ENCODE peak calls at places on chromosomes 2 and 18, in nine cellular contexts. X is chondrocyte; O is activated CD8-positive, alpha-beta T cell treated with anti-CD3 and anti-CD28 coated beads for 36 hours; J is GM12865; W is body of pancreas; M is heart left ventricle; D is natural killer cell; Y is osteocyte; V is foreskin fibroblast. K is an unnamed sample.

GRCh38 chr2:48482313-48482712 is 47.6 kb upstream of the STON1 start:
- DNase-seq in O (no peak), W (no peak), X (no peak), V (peak), J (no peak), M (no peak), Y (no peak), D (no peak), K (no peak)

GRCh38 chr18:46322411-46322891 is 218.3 kb downstream of the HAUS1 start:
- DNase-seq in M (no peak), O (no peak), J (no peak), X (no peak), Y (no peak), D (no peak), W (no peak), V (no peak), K (no peak)

GRCh38 chr18:33744032-33744697 is 166.1 kb downstream of the ASXL3 start:
- DNase-seq in D (no peak), W (no peak), Y (no peak), M (no peak), O (no peak), V (no peak), J (no peak), X (no peak), K (no peak)

GRCh38 chr18:62499263-62499650 is 23.6 kb upstream of the ZCCHC2 start:
- DNase-seq in X (peak), Y (no peak), V (no peak), M (no peak), D (no peak), J (no peak), W (no peak), O (no peak), K (no peak)

GRCh38 chr2:98293003-98293402 is 53.3 kb upstream of the CNGA3 start:
- DNase-seq in D (no peak), X (no peak), Y (no peak), O (no peak), J (no peak), W (no peak), V (peak), M (no peak), K (no peak)

GRCh38 chr2:52079602-52080001 is 1047.7 kb upstream of the NRXN1 start:
- DNase-seq in X (no peak), M (no peak), W (no peak), O (no peak), D (no peak), V (no peak), Y (no peak), J (no peak), K (no peak)

GRCh38 chr2:187869195-187869594 is 315.0 kb upstream of the TFPI start:
- DNase-seq in J (peak), Y (no peak), O (no peak), W (no peak), V (no peak), M (no peak), X (no peak), D (no peak), K (no peak)

GRCh38 chr2:127175406-127175805 is 44.7 kb downstream of the CYP27C1 start:
- DNase-seq in D (no peak), O (no peak), M (peak), X (no peak), Y (no peak), V (peak), W (peak), J (no peak), K (no peak)

GRCh38 chr2:118371500-118371899 is 283.2 kb downstream of the INSIG2 start:
- DNase-seq in V (peak), O (peak), W (peak), D (no peak), X (no peak), Y (no peak), M (no peak), J (peak), K (no peak)

GRCh38 chr2:105574796-105575344 is 169.8 kb upstream of the NCK2 start:
- DNase-seq in W (no peak), J (no peak), V (no peak), M (no peak), D (no peak), Y (no peak), X (no peak), O (no peak), K (no peak)

GRCh38 chr2:12684471-12684936 is 32.2 kb upstream of the TRIB2 start:
- DNase-seq in M (no peak), D (no peak), J (no peak), W (peak), Y (no peak), X (no peak), O (no peak), V (peak), K (no peak)

GRCh38 chr2:128402921-128403670 is 84.4 kb upstream of the HS6ST1 start:
- DNase-seq in J (no peak), M (no peak), D (no peak), Y (no peak), O (no peak), X (peak), V (no peak), W (no peak), K (no peak)

GRCh38 chr2:157304811-157305712 is 20.6 kb downstream of the ERMN start:
- DNase-seq in V (peak), X (no peak), D (no peak), M (no peak), J (peak), Y (no peak), W (no peak), O (no peak), K (no peak)

GRCh38 chr2:191180712-191181111 is 29.9 kb upstream of the STAT4 start:
- DNase-seq in Y (no peak), D (no peak), X (no peak), V (peak), M (no peak), J (no peak), O (peak), W (no peak), K (no peak)

GRCh38 chr2:229090231-229090630 is 180.9 kb downstream of the PID1 start:
- DNase-seq in M (no peak), W (no peak), O (no peak), J (no peak), Y (no peak), X (no peak), V (peak), D (no peak), K (no peak)

GRCh38 chr2:105455488-105455991 is 56.7 kb upstream of the FHL2 start:
- DNase-seq in D (no peak), X (no peak), W (peak), O (no peak), M (no peak), V (peak), Y (peak), J (no peak), K (no peak)

GRCh38 chr2:190759749-190760213 is 110.9 kb downstream of the NAB1 start:
- DNase-seq in X (no peak), O (no peak), Y (no peak), V (peak), J (no peak), D (no peak), M (no peak), W (no peak), K (no peak)

GRCh38 chr2:38592951-38593350 is 9.8 kb downstream of the HNRNPLL start:
- DNase-seq in W (no peak), M (no peak), X (no peak), D (no peak), O (no peak), Y (no peak), J (no peak), V (peak), K (no peak)

GRCh38 chr2:133026536-133027177 is 356.7 kb upstream of the LYPD1 start:
- DNase-seq in J (no peak), D (no peak), Y (no peak), W (no peak), V (no peak), X (no peak), M (no peak), O (no peak), K (no peak)

GRCh38 chr18:75376004-75376403 is 51.5 kb downstream of the SMIM21 start:
- DNase-seq in J (peak), X (no peak), O (peak), D (no peak), M (no peak), W (no peak), V (no peak), Y (no peak), K (no peak)

GRCh38 chr2:190649035-190649797 is at the start of gene NAB1:
- DNase-seq in O (peak), V (peak), W (peak), M (peak), X (peak), D (peak), J (peak), Y (peak), K (peak)

DNA sequence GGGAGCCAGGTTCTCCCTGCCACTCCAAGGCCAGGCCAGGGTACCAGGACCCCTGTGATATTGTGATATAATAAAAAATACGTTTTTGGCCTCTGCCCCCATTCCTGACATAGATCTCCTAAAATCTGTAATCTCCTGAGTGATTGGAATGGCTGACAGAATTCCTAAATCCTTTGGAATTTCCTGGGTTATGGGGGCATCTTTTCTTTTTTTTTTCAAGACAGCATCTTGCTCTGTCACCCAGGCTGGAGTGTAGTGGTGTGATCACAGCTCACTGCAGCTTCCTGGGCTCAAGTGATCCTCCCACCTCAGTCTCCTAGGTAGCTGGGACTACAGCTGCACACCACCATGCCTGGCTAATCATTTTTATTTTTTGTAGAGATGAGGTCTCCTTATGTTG is 26.2 kb upstream of the TUBB6 start:
- DNase-seq in Y (no peak), O (no peak), V (no peak), W (no peak), D (no peak), J (no peak), X (no peak), M (no peak), K (no peak)
- TF ChIP-seq CTCF in Y (no peak), O (no peak), V (no peak), W (no peak), D (no peak), J (no peak), X (no peak), M (no peak), K (no peak)

DNA sequence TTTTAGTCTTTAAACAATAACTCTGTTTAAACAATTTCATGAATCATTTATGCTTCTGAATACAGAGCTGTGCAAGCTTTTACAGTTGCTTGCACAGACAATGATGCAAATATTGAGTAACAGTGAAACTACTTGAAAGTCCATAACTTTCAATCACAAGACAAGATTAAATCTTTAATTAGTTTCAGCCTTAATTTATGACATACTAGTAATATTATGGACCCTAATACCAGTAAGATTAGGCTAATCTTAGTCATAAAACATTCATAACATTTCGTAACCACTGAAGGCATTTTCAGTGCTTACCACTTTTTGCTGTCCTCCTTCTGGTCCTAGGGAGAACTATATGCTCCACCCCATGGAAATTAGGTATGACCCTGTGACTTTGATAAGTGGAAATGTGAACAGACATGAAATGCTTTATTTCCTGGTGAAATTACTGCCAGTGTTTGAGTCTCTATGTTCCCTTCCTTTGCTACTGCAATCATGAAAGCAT is 1.8 kb upstream of the COBLL1 start:
- DNase-seq in O (no peak), M (no peak), J (no peak), Y (no peak), D (no peak), X (no peak), V (peak), W (no peak), K (no peak)
- TF ChIP-seq CTCF in O (no peak), M (no peak), J (no peak), Y (no peak), D (no peak), X (no peak), V (no peak), W (no peak), K (no peak)

DNA sequence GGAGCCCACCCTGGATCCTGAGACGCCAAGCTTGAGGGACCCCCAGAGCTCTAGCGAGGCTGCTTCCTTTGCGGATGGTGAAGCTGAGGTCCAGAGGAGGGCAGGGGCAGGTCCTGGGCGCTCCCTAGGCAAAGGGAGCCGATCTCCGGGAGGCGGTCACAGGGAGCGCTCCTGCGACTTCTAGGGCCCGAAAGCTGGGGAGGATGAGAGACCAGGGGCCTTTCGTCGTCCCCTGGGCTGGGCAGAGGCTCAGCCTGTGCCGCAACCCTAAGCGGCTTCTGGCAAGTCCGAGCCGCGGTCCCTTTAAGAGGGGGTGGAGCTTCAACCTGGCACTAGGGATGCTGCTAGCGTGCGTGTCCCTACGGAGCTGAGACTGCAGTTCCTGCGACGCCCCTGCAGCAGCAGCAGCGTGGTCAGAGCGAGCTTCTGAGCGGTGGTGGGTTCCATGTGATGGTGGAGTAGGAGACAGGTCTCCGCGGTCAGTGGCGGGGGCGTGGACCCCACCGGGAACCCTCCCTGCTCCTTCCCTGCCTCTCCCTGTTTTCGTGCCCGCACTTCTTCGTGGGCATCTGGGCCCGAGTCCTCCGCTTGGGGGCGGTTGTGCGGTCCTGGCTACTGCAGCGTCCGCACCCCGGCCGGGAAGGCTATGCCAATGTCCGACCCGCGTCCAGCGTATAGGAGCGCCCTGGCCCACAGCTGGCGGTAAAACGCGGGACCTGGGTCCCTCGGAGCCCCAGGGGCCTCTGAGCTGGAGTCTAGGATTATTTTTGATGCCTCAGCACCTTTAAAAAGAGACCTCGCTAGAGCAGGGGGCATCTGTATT is 154.6 kb downstream of the CCDC74A start:
- DNase-seq in D (peak), Y (peak), M (peak), V (peak), O (peak), W (peak), X (no peak), J (peak), K (peak)
- TF ChIP-seq CTCF in D (no peak), Y (peak), M (peak), V (peak), O (no peak), W (peak), X (peak), J (peak), K (peak)

DNA sequence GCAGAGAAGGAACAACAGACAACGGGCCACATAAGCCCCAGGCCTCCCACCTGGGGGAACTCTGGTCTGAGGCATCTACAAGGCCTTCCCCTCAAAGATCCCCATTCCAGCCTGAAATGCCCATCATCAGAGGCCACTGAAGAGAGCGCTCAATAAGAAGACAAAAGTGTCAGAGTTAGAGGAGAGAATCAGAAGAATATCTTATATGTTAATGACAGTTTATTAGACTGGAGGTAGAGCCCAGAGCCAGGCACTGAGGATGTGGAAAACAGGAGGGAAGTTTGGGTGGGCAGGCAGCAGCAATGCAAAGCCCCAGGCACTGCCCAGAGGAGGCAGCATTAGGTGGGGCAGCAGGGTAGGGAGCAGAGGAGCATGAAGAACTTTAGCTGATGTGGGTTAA is 2.9 kb upstream of the CTIF start:
- DNase-seq in V (no peak), Y (no peak), M (no peak), J (no peak), W (no peak), D (no peak), X (no peak), O (no peak), K (no peak)
- TF ChIP-seq CTCF in V (no peak), Y (no peak), M (no peak), J (no peak), W (no peak), D (no peak), X (no peak), O (no peak), K (no peak)

GRCh38 chr2:15636972-15637785 is 45.5 kb downstream of the DDX1 start:
- DNase-seq in X (no peak), J (peak), V (peak), M (no peak), D (peak), Y (no peak), W (peak), O (peak), K (peak)
- TF ChIP-seq CTCF in X (peak), J (peak), V (peak), M (peak), D (peak), Y (peak), W (peak), O (peak), K (peak)

DNA sequence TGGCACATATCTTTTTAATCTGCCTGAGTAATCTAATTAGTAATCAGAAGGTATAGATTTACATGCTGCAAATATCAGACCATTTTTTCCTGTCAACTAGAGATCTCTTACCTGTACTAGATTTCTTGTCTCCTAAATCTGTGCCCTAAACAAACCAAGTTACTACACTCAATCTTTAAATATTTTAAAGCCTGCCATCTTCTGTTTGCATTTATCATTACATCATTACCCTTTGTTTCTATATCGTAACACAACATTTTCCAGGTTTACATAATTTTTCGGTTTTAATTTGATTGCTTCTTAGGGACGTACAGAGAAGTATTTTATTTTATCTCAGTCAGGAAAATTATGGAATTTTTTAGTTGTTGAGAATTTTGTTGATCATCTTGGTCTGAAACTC is 25.7 kb downstream of the PSMA8 start:
- DNase-seq in D (no peak), W (no peak), Y (no peak), V (peak), O (no peak), J (no peak), X (no peak), M (no peak), K (peak)
- TF ChIP-seq CTCF in D (peak), W (no peak), Y (peak), V (no peak), O (peak), J (peak), X (peak), M (no peak), K (peak)

GRCh38 chr2:236632295-236633218 is 62.9 kb downstream of the ACKR3 start:
- DNase-seq in X (no peak), Y (peak), M (no peak), V (no peak), O (no peak), D (no peak), W (no peak), J (no peak), K (no peak)

GRCh38 chr2:236634203-236634602 is 64.6 kb downstream of the ACKR3 start:
- DNase-seq in W (no peak), J (no peak), Y (no peak), D (no peak), M (no peak), X (no peak), O (no peak), V (no peak), K (no peak)

GRCh38 chr2:236631361-236632291 is 62.0 kb downstream of the ACKR3 start:
- DNase-seq in O (no peak), D (no peak), M (peak), V (no peak), J (no peak), X (no peak), W (peak), Y (peak), K (no peak)

GRCh38 chr2:236633219-236633570 is 63.6 kb downstream of the ACKR3 start:
- DNase-seq in O (no peak), X (no peak), M (no peak), Y (no peak), V (no peak), D (no peak), W (no peak), J (no peak), K (no peak)

GRCh38 chr2:236633764-236634163 is 64.1 kb downstream of the ACKR3 start:
- DNase-seq in Y (peak), W (no peak), V (no peak), O (no peak), J (no peak), M (no peak), X (no peak), D (no peak), K (no peak)
- TF ChIP-seq CTCF in Y (no peak), W (no peak), V (no peak), O (no peak), J (no peak), M (no peak), X (no peak), D (no peak), K (no peak)

GRCh38 chr2:240604291-240604938 is 17.9 kb downstream of the CAPN10 start:
- DNase-seq in X (peak), J (peak), M (peak), D (no peak), V (peak), O (peak), Y (no peak), W (peak), K (peak)
- TF ChIP-seq CTCF in X (peak), J (peak), M (peak), D (no peak), V (peak), O (no peak), Y (peak), W (peak), K (peak)

K was measured in GM10248.